ENCODE peak calls at places on chromosomes 12 and 14, in seven cellular contexts. One of them, this sample, is unnamed.

GRCh38 chr12:52827499-52828090 is 6.5 kb downstream of the KRT79 start:
- DNase-seq in psoas muscle: no peak
- DNase-seq in H1: no peak
- DNase-seq in astrocyte of the cerebellum: no peak
- DNase-seq in AG09309: no peak
- DNase-seq in glutamatergic neuron: no peak
- DNase-seq in sigmoid colon: no peak
- DNase-seq in this sample: no peak

GRCh38 chr14:100988411-100988900 is 84.9 kb upstream of the RTL1 start:
- DNase-seq in psoas muscle: no peak
- DNase-seq in H1: no peak
- DNase-seq in astrocyte of the cerebellum: no peak
- DNase-seq in AG09309: no peak
- DNase-seq in glutamatergic neuron: no peak
- DNase-seq in sigmoid colon: no peak
- DNase-seq in this sample: no peak

GRCh38 chr12:23564454-23564853 is 385.0 kb downstream of the SOX5 start:
- DNase-seq in psoas muscle: no peak
- DNase-seq in H1: no peak
- DNase-seq in astrocyte of the cerebellum: no peak
- DNase-seq in AG09309: no peak
- DNase-seq in glutamatergic neuron: peak
- DNase-seq in sigmoid colon: no peak
- DNase-seq in this sample: no peak

GRCh38 chr12:22683131-22683530 is 58.2 kb downstream of the ETNK1 start:
- DNase-seq in psoas muscle: no peak
- DNase-seq in H1: no peak
- DNase-seq in astrocyte of the cerebellum: no peak
- DNase-seq in AG09309: no peak
- DNase-seq in glutamatergic neuron: no peak
- DNase-seq in sigmoid colon: no peak
- DNase-seq in this sample: no peak

GRCh38 chr12:69341328-69341727 is 6.9 kb upstream of the LYZ start:
- DNase-seq in psoas muscle: no peak
- DNase-seq in H1: no peak
- DNase-seq in astrocyte of the cerebellum: no peak
- DNase-seq in AG09309: no peak
- DNase-seq in glutamatergic neuron: no peak
- DNase-seq in sigmoid colon: no peak
- DNase-seq in this sample: peak

GRCh38 chr12:1915082-1915968 is 3.1 kb downstream of the CACNA2D4 start:
- DNase-seq in psoas muscle: no peak
- DNase-seq in H1: peak
- DNase-seq in astrocyte of the cerebellum: no peak
- DNase-seq in AG09309: no peak
- DNase-seq in glutamatergic neuron: peak
- DNase-seq in sigmoid colon: peak
- DNase-seq in this sample: no peak

GRCh38 chr12:14901228-14901562 is 15.5 kb upstream of the MGP start:
- DNase-seq in psoas muscle: no peak
- DNase-seq in H1: no peak
- DNase-seq in astrocyte of the cerebellum: no peak
- DNase-seq in AG09309: no peak
- DNase-seq in glutamatergic neuron: no peak
- DNase-seq in sigmoid colon: peak
- DNase-seq in this sample: no peak

GRCh38 chr14:25400607-25401206 is 350.8 kb upstream of the STXBP6 start:
- DNase-seq in psoas muscle: no peak
- DNase-seq in H1: peak
- DNase-seq in astrocyte of the cerebellum: peak
- DNase-seq in AG09309: peak
- DNase-seq in glutamatergic neuron: peak
- DNase-seq in sigmoid colon: no peak
- DNase-seq in this sample: peak

GRCh38 chr12:49296836-49297694 is 2.1 kb downstream of the PRPH start:
- DNase-seq in psoas muscle: peak
- DNase-seq in H1: peak
- DNase-seq in astrocyte of the cerebellum: no peak
- DNase-seq in AG09309: no peak
- DNase-seq in glutamatergic neuron: peak
- DNase-seq in sigmoid colon: peak
- DNase-seq in this sample: peak
- TF ChIP-seq CTCF in psoas muscle: no peak
- TF ChIP-seq CTCF in H1: peak
- TF ChIP-seq CTCF in astrocyte of the cerebellum: peak
- TF ChIP-seq CTCF in AG09309: no peak
- TF ChIP-seq CTCF in glutamatergic neuron: peak
- TF ChIP-seq CTCF in sigmoid colon: no peak
- TF ChIP-seq CTCF in this sample: no peak

GRCh38 chr12:109255377-109255776 is 53.7 kb downstream of the FOXN4 start:
- DNase-seq in psoas muscle: no peak
- DNase-seq in H1: no peak
- DNase-seq in astrocyte of the cerebellum: no peak
- DNase-seq in AG09309: no peak
- DNase-seq in glutamatergic neuron: peak
- DNase-seq in sigmoid colon: peak
- DNase-seq in this sample: no peak
- TF ChIP-seq CTCF in psoas muscle: no peak
- TF ChIP-seq CTCF in H1: peak
- TF ChIP-seq CTCF in astrocyte of the cerebellum: no peak
- TF ChIP-seq CTCF in AG09309: peak
- TF ChIP-seq CTCF in glutamatergic neuron: no peak
- TF ChIP-seq CTCF in sigmoid colon: no peak
- TF ChIP-seq CTCF in this sample: no peak

DNA sequence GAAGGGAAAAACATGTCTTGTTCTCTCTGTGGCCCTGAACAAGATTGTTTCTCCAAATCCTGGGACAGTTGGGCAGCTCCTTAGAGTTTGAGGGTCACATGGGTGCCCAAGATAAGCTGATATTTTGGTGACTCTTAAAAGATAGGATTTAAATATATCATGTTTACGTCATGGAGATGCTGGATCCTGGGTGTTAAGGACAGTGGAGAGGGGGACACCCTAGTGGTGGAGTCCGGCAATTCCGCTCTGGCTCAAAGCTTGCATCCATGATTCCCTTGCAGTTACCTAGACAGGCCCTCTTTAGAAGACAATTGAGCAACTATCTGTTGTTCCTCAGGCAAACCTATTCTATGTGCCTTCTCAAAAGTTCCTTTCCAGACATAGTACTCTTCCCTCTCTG is 101.8 kb downstream of the CMKLR1 start:
- DNase-seq in psoas muscle: no peak
- DNase-seq in H1: peak
- DNase-seq in astrocyte of the cerebellum: no peak
- DNase-seq in AG09309: no peak
- DNase-seq in glutamatergic neuron: peak
- DNase-seq in sigmoid colon: no peak
- DNase-seq in this sample: peak
- TF ChIP-seq CTCF in psoas muscle: no peak
- TF ChIP-seq CTCF in H1: peak
- TF ChIP-seq CTCF in astrocyte of the cerebellum: peak
- TF ChIP-seq CTCF in AG09309: peak
- TF ChIP-seq CTCF in glutamatergic neuron: no peak
- TF ChIP-seq CTCF in sigmoid colon: no peak
- TF ChIP-seq CTCF in this sample: no peak

GRCh38 chr12:80313184-80313583 is 130.9 kb upstream of the PTPRQ start:
- DNase-seq in psoas muscle: no peak
- DNase-seq in H1: no peak
- DNase-seq in astrocyte of the cerebellum: no peak
- DNase-seq in AG09309: no peak
- DNase-seq in glutamatergic neuron: no peak
- DNase-seq in sigmoid colon: no peak
- DNase-seq in this sample: no peak
- TF ChIP-seq CTCF in psoas muscle: no peak
- TF ChIP-seq CTCF in H1: no peak
- TF ChIP-seq CTCF in astrocyte of the cerebellum: no peak
- TF ChIP-seq CTCF in AG09309: no peak
- TF ChIP-seq CTCF in glutamatergic neuron: no peak
- TF ChIP-seq CTCF in sigmoid colon: no peak
- TF ChIP-seq CTCF in this sample: no peak